ENCODE peak calls at places on chromosome 5, in five cellular contexts. R is Right ventricle myocardium superior, S is WTC11, B is dorsolateral prefrontal cortex, Z is GM13976. L is an unnamed sample.

GRCh38 chr5:133882107-133882695 is 86.2 kb downstream of the C5orf15 start:
- DNase-seq in R (no peak), S (no peak), B (peak; percentile 11), Z (no peak), L (no peak)

GRCh38 chr5:115398726-115399125 is 102.3 kb upstream of the CCDC112 start:
- DNase-seq in R (no peak), S (no peak), B (no peak), Z (no peak), L (no peak)

GRCh38 chr5:108003178-108003577 is 332.4 kb upstream of the EFNA5 start:
- DNase-seq in R (no peak), S (no peak), B (no peak), Z (peak; percentile 51), L (no peak)

GRCh38 chr5:170552486-170553122 is 48.8 kb downstream of the KCNIP1 start:
- DNase-seq in R (peak; percentile 85), S (peak; percentile 53), B (peak; percentile 84), Z (no peak), L (peak; percentile 57)

GRCh38 chr5:13331585-13331984 is 612.9 kb downstream of the DNAH5 start:
- DNase-seq in R (no peak), S (no peak), B (no peak), Z (no peak), L (no peak)

GRCh38 chr5:111699976-111700375 is 57.0 kb downstream of the NREP start:
- DNase-seq in R (no peak), S (no peak), B (no peak), Z (no peak), L (no peak)

GRCh38 chr5:178207183-178207916 is 3.0 kb downstream of the HNRNPAB start:
- DNase-seq in R (no peak), S (no peak), B (no peak), Z (no peak), L (no peak)

GRCh38 chr5:43134019-43134418 is 13.3 kb downstream of the ZNF131 start:
- DNase-seq in R (no peak), S (no peak), B (no peak), Z (no peak), L (no peak)

GRCh38 chr5:90201923-90202322 is 207.6 kb downstream of the CETN3 start:
- DNase-seq in R (no peak), S (no peak), B (no peak), Z (no peak), L (no peak)

GRCh38 chr5:172775326-172776234 is 4.6 kb upstream of the DUSP1 start:
- DNase-seq in R (peak; percentile 88), S (no peak), B (no peak), Z (no peak), L (no peak)

GRCh38 chr5:160837749-160838593 is 14.0 kb downstream of the ATP10B start:
- DNase-seq in R (no peak), S (no peak), B (no peak), Z (no peak), L (no peak)

GRCh38 chr5:153623117-153623516 is 132.6 kb downstream of the GRIA1 start:
- DNase-seq in R (no peak), S (no peak), B (no peak), Z (no peak), L (no peak)

GRCh38 chr5:133825631-133826289 is 142.7 kb downstream of the C5orf15 start:
- DNase-seq in R (no peak), S (no peak), B (no peak), Z (no peak), L (no peak)

GRCh38 chr5:43121565-43122484 is 1.1 kb downstream of the ZNF131 start:
- DNase-seq in R (no peak), S (no peak), B (no peak), Z (peak; percentile 41), L (peak; percentile 80)

GRCh38 chr5:23704176-23704855 is 196.9 kb downstream of the PRDM9 start:
- DNase-seq in R (no peak), S (no peak), B (no peak), Z (no peak), L (no peak)

GRCh38 chr5:77035950-77036349 is 5.7 kb downstream of the AGGF1 start:
- DNase-seq in R (no peak), S (no peak), B (no peak), Z (no peak), L (no peak)

GRCh38 chr5:149857499-149857898 is 87.1 kb downstream of the PDE6A start:
- DNase-seq in R (peak; percentile 90), S (no peak), B (peak; percentile 61), Z (no peak), L (no peak)

GRCh38 chr5:59317023-59317771 is 576.3 kb downstream of the PDE4D start:
- DNase-seq in R (no peak), S (no peak), B (no peak), Z (no peak), L (no peak)

GRCh38 chr5:148972958-148973357 is 89.9 kb downstream of the SH3TC2 start:
- DNase-seq in R (no peak), S (no peak), B (no peak), Z (no peak), L (no peak)

GRCh38 chr5:71705416-71705815 is 13.7 kb upstream of the CARTPT start:
- DNase-seq in R (no peak), S (no peak), B (no peak), Z (no peak), L (no peak)

GRCh38 chr5:154901276-154901675 is 36.7 kb downstream of the GEMIN5 start:
- DNase-seq in R (no peak), S (no peak), B (no peak), Z (no peak), L (no peak)

GRCh38 chr5:111517853-111518501 is 5.6 kb upstream of the STARD4 start:
- DNase-seq in R (no peak), S (no peak), B (no peak), Z (peak; percentile 15), L (no peak)

GRCh38 chr5:45596320-45596719 is 99.9 kb downstream of the HCN1 start:
- DNase-seq in R (no peak), S (no peak), B (no peak), Z (no peak), L (no peak)

GRCh38 chr5:139689631-139690384 is 41.7 kb downstream of the CXXC5 start:
- DNase-seq in R (no peak), S (peak; percentile 44), B (no peak), Z (peak; percentile 81), L (peak; percentile 48)

GRCh38 chr5:172716796-172717313 is 54.1 kb downstream of the DUSP1 start:
- DNase-seq in R (peak; percentile 91), S (peak; percentile 88), B (peak; percentile 77), Z (peak; percentile 88), L (peak; percentile 55)

GRCh38 chr5:118006229-118006628 is 982.1 kb downstream of the DTWD2 start:
- DNase-seq in R (no peak), S (no peak), B (no peak), Z (no peak), L (no peak)

GRCh38 chr5:112586596-112587062 is 151.1 kb upstream of the APC start:
- DNase-seq in R (no peak), S (peak; percentile 16), B (no peak), Z (peak; percentile 7), L (no peak)

GRCh38 chr5:142356318-142356715 is 31.5 kb upstream of the SPRY4 start:
- DNase-seq in R (no peak), S (no peak), B (no peak), Z (no peak), L (no peak)